ENCODE peak calls at places on chromosome 19, in five cellular contexts. One of them, this sample, is unnamed.

GRCh38 chr19:51689751-51690358 is 3.3 kb upstream of the SPACA6 start:
- DNase-seq in NT2/D1: peak; percentile 49
- DNase-seq in GM12878: no peak
- DNase-seq in HepG2: no peak
- DNase-seq in H1: peak; percentile 83
- DNase-seq in this sample: peak; percentile 36

GRCh38 chr19:46866407-46867132 is 5.8 kb downstream of the ARHGAP35 start:
- DNase-seq in NT2/D1: no peak
- DNase-seq in GM12878: no peak
- DNase-seq in HepG2: peak; percentile 57
- DNase-seq in H1: no peak
- DNase-seq in this sample: no peak

GRCh38 chr19:46134527-46134926 is 10.0 kb upstream of the IGFL3 start:
- DNase-seq in NT2/D1: no peak
- DNase-seq in GM12878: no peak
- DNase-seq in HepG2: no peak
- DNase-seq in H1: no peak
- DNase-seq in this sample: no peak

GRCh38 chr19:40025938-40026596 is 29.2 kb downstream of the ZNF546 start:
- DNase-seq in NT2/D1: no peak
- DNase-seq in GM12878: no peak
- DNase-seq in HepG2: no peak
- DNase-seq in H1: no peak
- DNase-seq in this sample: no peak

GRCh38 chr19:18650048-18650435 is 13.2 kb downstream of the KLHL26 start:
- DNase-seq in NT2/D1: no peak
- DNase-seq in GM12878: no peak
- DNase-seq in HepG2: no peak
- DNase-seq in H1: no peak
- DNase-seq in this sample: no peak

GRCh38 chr19:11624064-11624463 is 26.8 kb downstream of the ZNF627 start:
- DNase-seq in NT2/D1: no peak
- DNase-seq in GM12878: no peak
- DNase-seq in HepG2: peak; percentile 45
- DNase-seq in H1: no peak
- DNase-seq in this sample: no peak

GRCh38 chr19:19342086-19343015 is 21.7 kb downstream of the MAU2 start:
- DNase-seq in NT2/D1: peak; percentile 57
- DNase-seq in GM12878: no peak
- DNase-seq in HepG2: peak; percentile 44
- DNase-seq in H1: peak; percentile 95
- DNase-seq in this sample: peak; percentile 86

GRCh38 chr19:12126707-12127106 is 13.4 kb downstream of the ZNF20 start:
- DNase-seq in NT2/D1: no peak
- DNase-seq in GM12878: no peak
- DNase-seq in HepG2: peak; percentile 24
- DNase-seq in H1: peak; percentile 54
- DNase-seq in this sample: no peak

GRCh38 chr19:47229674-47230121 is 1.3 kb downstream of the BBC3 start:
- DNase-seq in NT2/D1: no peak
- DNase-seq in GM12878: no peak
- DNase-seq in HepG2: no peak
- DNase-seq in H1: no peak
- DNase-seq in this sample: no peak

GRCh38 chr19:11142528-11143171 is 12.9 kb downstream of the SPC24 start:
- DNase-seq in NT2/D1: peak; percentile 62
- DNase-seq in GM12878: no peak
- DNase-seq in HepG2: peak; percentile 90
- DNase-seq in H1: no peak
- DNase-seq in this sample: peak; percentile 17

GRCh38 chr19:55186080-55186479 is 6.0 kb upstream of the SYT5 start:
- DNase-seq in NT2/D1: no peak
- DNase-seq in GM12878: no peak
- DNase-seq in HepG2: no peak
- DNase-seq in H1: no peak
- DNase-seq in this sample: no peak

GRCh38 chr19:2042485-2043268 is 8.4 kb downstream of the MKNK2 start:
- DNase-seq in NT2/D1: no peak
- DNase-seq in GM12878: no peak
- DNase-seq in HepG2: no peak
- DNase-seq in H1: no peak
- DNase-seq in this sample: no peak

GRCh38 chr19:45473366-45474190 is 5.8 kb downstream of the FOSB start:
- DNase-seq in NT2/D1: no peak
- DNase-seq in GM12878: no peak
- DNase-seq in HepG2: no peak
- DNase-seq in H1: no peak
- DNase-seq in this sample: no peak

GRCh38 chr19:625257-625656 is 8.1 kb downstream of the POLRMT start:
- DNase-seq in NT2/D1: no peak
- DNase-seq in GM12878: no peak
- DNase-seq in HepG2: no peak
- DNase-seq in H1: no peak
- DNase-seq in this sample: no peak

GRCh38 chr19:3580156-3580955 is 4.9 kb upstream of the GIPC3 start:
- DNase-seq in NT2/D1: no peak
- DNase-seq in GM12878: no peak
- DNase-seq in HepG2: peak; percentile 56
- DNase-seq in H1: no peak
- DNase-seq in this sample: no peak

GRCh38 chr19:40274585-40275544 is 10.3 kb downstream of the AKT2 start:
- DNase-seq in NT2/D1: no peak
- DNase-seq in GM12878: no peak
- DNase-seq in HepG2: no peak
- DNase-seq in H1: no peak
- DNase-seq in this sample: no peak

GRCh38 chr19:17163652-17164051 is 51.5 kb upstream of the USE1 start:
- DNase-seq in NT2/D1: no peak
- DNase-seq in GM12878: no peak
- DNase-seq in HepG2: no peak
- DNase-seq in H1: no peak
- DNase-seq in this sample: no peak

GRCh38 chr19:48466571-48467325 is 2.4 kb upstream of the CYTH2 start:
- DNase-seq in NT2/D1: no peak
- DNase-seq in GM12878: no peak
- DNase-seq in HepG2: no peak
- DNase-seq in H1: no peak
- DNase-seq in this sample: no peak

GRCh38 chr19:50822661-50823208 is 852 bp downstream of the KLK1 start:
- DNase-seq in NT2/D1: no peak
- DNase-seq in GM12878: no peak
- DNase-seq in HepG2: no peak
- DNase-seq in H1: no peak
- DNase-seq in this sample: no peak

GRCh38 chr19:17078920-17079709 is 3.5 kb downstream of the MYO9B start:
- DNase-seq in NT2/D1: no peak
- DNase-seq in GM12878: no peak
- DNase-seq in HepG2: no peak
- DNase-seq in H1: no peak
- DNase-seq in this sample: no peak

DNA sequence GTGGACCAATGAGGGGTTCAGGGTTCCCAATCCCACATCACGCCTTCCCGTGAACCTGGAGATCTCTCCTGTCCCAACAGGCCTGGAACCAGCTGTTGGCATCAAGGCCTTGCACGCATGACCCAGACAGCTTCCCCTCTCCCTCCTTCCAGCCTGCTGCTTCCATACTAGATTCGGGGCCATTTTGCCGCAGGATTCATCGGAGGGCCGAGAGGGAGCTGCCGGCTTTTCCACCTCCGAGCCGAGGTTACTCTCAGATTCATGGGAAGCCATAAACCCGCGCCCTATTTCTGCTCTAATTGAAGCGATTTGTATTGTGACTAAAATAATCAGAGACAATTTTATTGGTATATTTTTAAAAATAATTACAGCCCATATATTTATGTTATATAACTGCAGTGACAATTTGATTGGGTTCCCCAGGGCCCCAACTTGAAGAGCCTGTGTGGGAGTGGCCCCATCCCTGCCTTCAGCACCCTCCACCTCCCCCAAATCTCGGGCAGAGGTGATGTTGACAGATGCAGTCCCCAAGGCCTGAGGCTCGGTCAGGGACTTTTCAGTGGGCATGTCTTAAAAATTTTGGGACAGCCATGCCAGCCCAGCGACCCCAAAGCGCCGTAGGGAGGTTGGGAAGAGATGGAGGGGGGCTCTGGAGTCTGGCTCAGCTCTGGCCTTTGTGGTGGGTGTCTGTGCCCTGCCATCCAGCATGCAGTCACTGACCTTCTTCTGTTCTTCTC is 30.8 kb upstream of the PEPD start:
- DNase-seq in NT2/D1: no peak
- DNase-seq in GM12878: no peak
- DNase-seq in HepG2: no peak
- DNase-seq in H1: no peak
- DNase-seq in this sample: no peak
- TF ChIP-seq SUZ12 in NT2/D1: no peak
- TF ChIP-seq SUZ12 in GM12878: no peak
- TF ChIP-seq SUZ12 in HepG2: no peak
- TF ChIP-seq SUZ12 in H1: no peak
- TF ChIP-seq SUZ12 in this sample: no peak

GRCh38 chr19:38891791-38892190 is 7.6 kb downstream of the SIRT2 start:
- DNase-seq in NT2/D1: no peak
- DNase-seq in GM12878: no peak
- DNase-seq in HepG2: no peak
- DNase-seq in H1: no peak
- DNase-seq in this sample: no peak

GRCh38 chr19:38893341-38893771 is 6.1 kb downstream of the SIRT2 start:
- DNase-seq in NT2/D1: no peak
- DNase-seq in GM12878: no peak
- DNase-seq in HepG2: no peak
- DNase-seq in H1: no peak
- DNase-seq in this sample: no peak

GRCh38 chr19:38894968-38895367 is 4.5 kb downstream of the SIRT2 start:
- DNase-seq in NT2/D1: no peak
- DNase-seq in GM12878: no peak
- DNase-seq in HepG2: no peak
- DNase-seq in H1: no peak
- DNase-seq in this sample: no peak

GRCh38 chr19:38890686-38891085 is 8.7 kb downstream of the SIRT2 start:
- DNase-seq in NT2/D1: no peak
- DNase-seq in GM12878: no peak
- DNase-seq in HepG2: no peak
- DNase-seq in H1: no peak
- DNase-seq in this sample: no peak

GRCh38 chr19:38892841-38893240 is 6.6 kb downstream of the SIRT2 start:
- DNase-seq in NT2/D1: no peak
- DNase-seq in GM12878: no peak
- DNase-seq in HepG2: no peak
- DNase-seq in H1: no peak
- DNase-seq in this sample: no peak
- TF ChIP-seq SUZ12 in NT2/D1: no peak
- TF ChIP-seq SUZ12 in GM12878: no peak
- TF ChIP-seq SUZ12 in HepG2: no peak
- TF ChIP-seq SUZ12 in H1: no peak
- TF ChIP-seq SUZ12 in this sample: no peak

GRCh38 chr19:49595006-49595818 is 4.2 kb downstream of the PRR12 start:
- DNase-seq in NT2/D1: no peak
- DNase-seq in GM12878: no peak
- DNase-seq in HepG2: no peak
- DNase-seq in H1: no peak
- DNase-seq in this sample: no peak

GRCh38 chr19:49595819-49596404 is 4.9 kb downstream of the PRR12 start:
- DNase-seq in NT2/D1: no peak
- DNase-seq in GM12878: no peak
- DNase-seq in HepG2: no peak
- DNase-seq in H1: no peak
- DNase-seq in this sample: no peak

GRCh38 chr19:49592486-49593232 is 1.7 kb downstream of the PRR12 start:
- DNase-seq in NT2/D1: no peak
- DNase-seq in GM12878: no peak
- DNase-seq in HepG2: no peak
- DNase-seq in H1: no peak
- DNase-seq in this sample: no peak

GRCh38 chr19:49593233-49594113 is 2.5 kb downstream of the PRR12 start:
- DNase-seq in NT2/D1: peak; percentile 77
- DNase-seq in GM12878: peak; percentile 76
- DNase-seq in HepG2: no peak
- DNase-seq in H1: peak; percentile 95
- DNase-seq in this sample: peak; percentile 98

DNA sequence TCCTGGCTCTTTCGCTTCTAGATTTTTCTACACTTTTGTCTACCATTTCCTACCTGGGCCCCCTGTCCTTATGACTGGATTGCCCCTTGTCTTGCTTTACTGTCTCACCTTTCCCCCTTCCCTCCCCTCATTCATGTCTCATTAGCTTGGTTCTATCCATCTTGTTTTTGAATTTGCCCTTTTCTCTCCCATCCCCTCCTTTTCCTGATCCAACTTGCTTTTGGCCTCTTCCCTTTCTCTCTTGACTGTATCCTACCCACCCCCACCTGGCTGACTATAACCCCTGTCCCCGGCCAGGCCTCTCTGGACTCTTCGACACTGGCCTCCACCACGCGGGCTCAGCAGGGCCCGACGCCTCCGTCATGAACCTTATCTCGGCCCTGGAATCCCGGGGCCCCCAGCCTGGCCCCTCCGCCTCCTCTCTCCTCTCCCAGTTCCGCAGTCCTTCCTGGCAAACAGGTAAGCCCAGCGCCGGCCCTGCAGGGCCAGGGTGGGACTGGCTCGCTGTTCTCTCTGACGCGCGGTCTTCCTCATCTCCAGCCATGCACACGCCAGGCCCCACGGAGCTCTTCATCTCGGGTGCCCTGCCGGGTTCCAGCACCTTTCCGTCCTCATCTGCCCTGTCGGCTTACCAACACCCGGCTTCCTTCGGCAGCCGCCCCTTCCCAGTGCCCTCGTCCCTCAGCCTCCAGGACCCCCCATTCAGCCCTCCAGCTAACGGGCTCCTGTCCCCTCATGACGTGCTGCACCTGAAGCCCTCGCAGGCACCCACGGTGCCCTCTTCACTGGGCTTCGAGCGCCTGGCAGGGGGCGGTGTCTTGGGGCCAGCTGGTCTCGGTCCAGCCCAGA is 3.4 kb downstream of the PRR12 start:
- DNase-seq in NT2/D1: no peak
- DNase-seq in GM12878: no peak
- DNase-seq in HepG2: no peak
- DNase-seq in H1: no peak
- DNase-seq in this sample: no peak
- TF ChIP-seq SUZ12 in NT2/D1: no peak
- TF ChIP-seq SUZ12 in GM12878: no peak
- TF ChIP-seq SUZ12 in HepG2: no peak
- TF ChIP-seq SUZ12 in H1: no peak
- TF ChIP-seq SUZ12 in this sample: no peak

DNA sequence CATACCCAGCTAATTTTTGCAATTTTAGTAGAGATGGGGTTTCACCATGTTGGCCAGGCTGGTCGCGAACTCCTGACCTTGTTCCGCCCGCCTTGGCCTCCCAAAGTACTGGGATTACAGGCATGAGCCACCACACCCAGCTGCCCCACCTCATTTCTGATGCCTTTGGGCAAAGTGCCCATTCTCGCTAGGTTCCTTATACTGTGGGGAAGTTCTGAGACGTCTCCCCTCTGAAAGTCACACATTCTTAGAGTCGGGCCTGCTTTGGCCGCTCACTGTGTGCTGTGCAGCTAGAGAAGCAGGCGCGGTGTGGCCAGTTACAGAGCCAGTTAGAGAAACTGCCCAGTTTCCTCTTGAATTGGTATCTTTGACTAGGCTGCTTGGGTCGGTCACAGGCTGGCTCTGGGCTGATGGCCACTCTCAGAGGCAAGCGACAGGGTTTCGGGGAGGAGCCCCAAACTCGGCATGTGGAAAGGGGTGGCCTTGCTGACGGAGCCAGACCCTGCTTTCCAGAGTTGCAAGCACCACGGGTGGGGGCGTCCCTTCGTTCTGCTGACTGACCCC is 18.0 kb downstream of the PRAM1 start:
- DNase-seq in NT2/D1: no peak
- DNase-seq in GM12878: no peak
- DNase-seq in HepG2: no peak
- DNase-seq in H1: no peak
- DNase-seq in this sample: no peak
- TF ChIP-seq SUZ12 in NT2/D1: no peak
- TF ChIP-seq SUZ12 in GM12878: no peak
- TF ChIP-seq SUZ12 in HepG2: no peak
- TF ChIP-seq SUZ12 in H1: no peak
- TF ChIP-seq SUZ12 in this sample: no peak